ENCODE peak calls at places on chromosomes 13 and 19, in ten cellular contexts. F is HTR-8/SVneo; N is uterus; U is hypothalamus; L is ACHN; E is kidney; X is stimulated activated CD4-positive, alpha-beta T cell treated with anti-CD3 and anti-CD28 coated beads, Interleukin-2, amount 100 ng/mL, for 48 hours; Q is CD8-positive, alpha-beta T cell; R is sciatic nerve; G is right cardiac atrium. P is an unnamed sample.

GRCh38 chr19:377801-378581 is 31.0 kb downstream of the C2CD4C start:
- DNase-seq in G (no peak), N (no peak), E (no peak), F (no peak), Q (no peak), X (no peak), L (peak), U (no peak), R (no peak), P (no peak)

GRCh38 chr13:101289764-101290163 is 126.5 kb downstream of the NALCN start:
- DNase-seq in X (no peak), G (no peak), L (peak), E (no peak), N (no peak), Q (no peak), F (no peak), U (no peak), R (no peak), P (peak)

GRCh38 chr13:41456768-41457588 is at the start of gene RGCC:
- DNase-seq in Q (peak), N (peak), X (peak), L (peak), U (peak), E (peak), F (peak), R (peak), G (peak), P (peak)

GRCh38 chr19:28705008-28705407 is 507.9 kb downstream of the UQCRFS1 start:
- DNase-seq in X (no peak), L (peak), F (peak), U (no peak), G (no peak), E (no peak), Q (no peak), R (no peak), N (no peak), P (peak)

GRCh38 chr13:31029129-31029528 is 96.7 kb downstream of the TEX26 start:
- DNase-seq in Q (no peak), X (no peak), U (no peak), F (no peak), G (no peak), R (no peak), N (no peak), L (no peak), E (no peak), P (no peak)

GRCh38 chr13:49935171-49936084 is 712 bp downstream of the SPRYD7 start:
- DNase-seq in Q (no peak), X (peak), F (peak), G (peak), E (no peak), R (no peak), N (no peak), U (peak), L (peak), P (peak)

GRCh38 chr19:10417598-10418280 is 2.6 kb upstream of the PDE4A start:
- DNase-seq in F (no peak), E (peak), Q (no peak), R (no peak), G (no peak), X (no peak), L (no peak), N (no peak), U (no peak), P (peak)

GRCh38 chr19:40503300-40503699 is 36.5 kb downstream of the SPTBN4 start:
- DNase-seq in F (no peak), R (no peak), U (no peak), L (no peak), Q (no peak), X (no peak), E (no peak), N (no peak), G (no peak), P (peak)

GRCh38 chr13:92136449-92137180 is 738.2 kb downstream of the GPC5 start:
- DNase-seq in L (no peak), U (no peak), X (no peak), E (no peak), Q (no peak), N (no peak), F (no peak), G (no peak), R (no peak), P (no peak)

GRCh38 chr13:26785845-26786630 is 25.5 kb upstream of the GPR12 start:
- DNase-seq in U (no peak), R (no peak), X (peak), F (no peak), G (peak), Q (no peak), L (no peak), E (no peak), N (no peak), P (peak)

GRCh38 chr19:50496189-50497029 is 14.6 kb downstream of the JOSD2 start:
- DNase-seq in F (no peak), G (peak), X (no peak), U (peak), Q (no peak), N (no peak), R (peak), E (peak), L (no peak), P (peak)

GRCh38 chr13:46475586-46475991 is 77.4 kb upstream of the LRCH1 start:
- DNase-seq in X (no peak), F (no peak), L (no peak), Q (no peak), U (no peak), R (no peak), G (no peak), N (no peak), E (no peak), P (no peak)

GRCh38 chr19:29603308-29603707 is 2.8 kb upstream of the POP4 start:
- DNase-seq in X (no peak), E (no peak), Q (no peak), L (no peak), N (no peak), R (no peak), F (no peak), G (no peak), U (no peak), P (peak)

GRCh38 chr19:53992211-53992610 is 774 bp downstream of the CACNG6 start:
- DNase-seq in N (no peak), F (no peak), X (no peak), U (no peak), E (no peak), L (no peak), R (no peak), Q (no peak), G (no peak), P (no peak)

GRCh38 chr19:51366999-51367564 is 894 bp upstream of the ETFB start:
- DNase-seq in N (no peak), L (no peak), G (peak), F (no peak), X (no peak), Q (peak), U (no peak), R (peak), E (peak), P (no peak)

GRCh38 chr13:95924389-95924994 is 128.7 kb downstream of the UGGT2 start:
- DNase-seq in L (peak), N (no peak), Q (no peak), G (no peak), F (peak), X (no peak), E (no peak), R (no peak), U (no peak), P (peak)

GRCh38 chr13:31793246-31793645 is 53.9 kb downstream of the RXFP2 start:
- DNase-seq in X (no peak), L (no peak), Q (no peak), G (no peak), U (no peak), F (peak), E (no peak), N (no peak), R (no peak), P (no peak)

GRCh38 chr13:98875146-98875729 is 102.6 kb downstream of the DOCK9 start:
- DNase-seq in R (no peak), Q (no peak), G (no peak), F (no peak), L (no peak), E (no peak), N (no peak), U (no peak), X (no peak), P (peak)

GRCh38 chr19:51377422-51377821 is 5.0 kb upstream of the NKG7 start:
- DNase-seq in L (no peak), X (no peak), N (no peak), Q (no peak), U (no peak), F (no peak), G (no peak), R (no peak), E (no peak), P (no peak)

GRCh38 chr13:110403315-110403714 is 96.2 kb downstream of the COL4A2 start:
- DNase-seq in G (no peak), R (no peak), E (no peak), F (no peak), L (no peak), U (no peak), Q (no peak), N (no peak), X (no peak), P (no peak)

GRCh38 chr13:23018143-23018542 is 162.6 kb upstream of the SGCG start:
- DNase-seq in Q (no peak), G (no peak), F (no peak), R (no peak), X (no peak), N (no peak), E (no peak), U (no peak), L (no peak), P (no peak)

GRCh38 chr13:30110301-30111070 is 196.9 kb downstream of the KATNAL1 start:
- DNase-seq in E (no peak), N (no peak), Q (no peak), F (no peak), L (no peak), R (no peak), G (no peak), U (no peak), X (no peak), P (no peak)

GRCh38 chr19:33628921-33629825 is 7.4 kb downstream of the CHST8 start:
- DNase-seq in N (no peak), F (no peak), U (no peak), Q (no peak), G (no peak), X (no peak), E (no peak), L (no peak), R (no peak), P (no peak)

GRCh38 chr19:34962281-34962944 is 1.6 kb downstream of the ZNF792 start:
- DNase-seq in R (no peak), X (no peak), N (peak), F (no peak), G (no peak), Q (no peak), L (no peak), U (no peak), E (no peak), P (no peak)

GRCh38 chr13:62747629-62748028 is 1332.0 kb upstream of the PCDH20 start:
- DNase-seq in Q (no peak), F (peak), U (no peak), L (peak), G (no peak), R (no peak), N (no peak), X (no peak), E (no peak), P (no peak)

GRCh38 chr13:50685491-50685890 is 158.0 kb downstream of the DLEU7 start:
- DNase-seq in Q (no peak), E (no peak), G (peak), F (no peak), R (peak), N (peak), X (no peak), U (peak), L (no peak), P (peak)

GRCh38 chr13:44746690-44747089 is 170.6 kb upstream of the TSC22D1 start:
- DNase-seq in L (no peak), X (no peak), N (no peak), R (no peak), Q (no peak), U (no peak), G (no peak), E (no peak), F (no peak), P (no peak)

GRCh38 chr19:16496613-16496983 is 404 bp downstream of the C19orf44 start:
- DNase-seq in F (no peak), G (peak), U (no peak), L (peak), E (no peak), R (no peak), N (peak), X (no peak), Q (no peak), P (peak)

GRCh38 chr13:86383151-86383550 is 583.9 kb upstream of the SLITRK6 start:
- DNase-seq in G (no peak), U (no peak), X (no peak), R (no peak), F (no peak), N (no peak), Q (no peak), E (no peak), L (no peak), P (no peak)

GRCh38 chr13:43397110-43397509 is 373.7 kb downstream of the DNAJC15 start:
- DNase-seq in F (no peak), L (no peak), X (no peak), G (no peak), U (no peak), R (no peak), N (no peak), Q (no peak), E (no peak), P (no peak)